ENCODE peak calls at places on chromosome 10, in five cellular contexts. Y is suprapubic skin; M is hepatocyte; J is CD8-positive, alpha-beta T cell; X is effector memory CD4-positive, alpha-beta T cell. I is an unnamed sample.

GRCh38 chr10:17836917-17837316 is 27.8 kb downstream of the MRC1 start:
- DNase-seq in M (peak; percentile 71), X (no peak), Y (no peak), J (no peak), I (peak; percentile 18)

GRCh38 chr10:72564596-72564995 is 61.3 kb downstream of the MICU1 start:
- DNase-seq in X (no peak), Y (no peak), J (no peak), M (no peak), I (no peak)

GRCh38 chr10:24324651-24325050 is 115.7 kb downstream of the KIAA1217 start:
- DNase-seq in J (no peak), X (no peak), M (no peak), Y (no peak), I (no peak)

GRCh38 chr10:32068569-32068968 is 12.3 kb upstream of the KIF5B start:
- DNase-seq in M (no peak), J (no peak), X (no peak), Y (no peak), I (no peak)

GRCh38 chr10:4982764-4983226 is 19.6 kb downstream of the AKR1C1 start:
- DNase-seq in J (no peak), Y (no peak), M (peak; percentile 32), X (no peak), I (no peak)

GRCh38 chr10:60795465-60796202 is 17.4 kb downstream of the CDK1 start:
- DNase-seq in J (no peak), Y (no peak), X (no peak), M (no peak), I (no peak)

GRCh38 chr10:126062132-126063032 is 166.0 kb downstream of the FANK1 start:
- DNase-seq in J (no peak), M (peak; percentile 68), X (no peak), Y (peak; percentile 95), I (peak; percentile 88)

GRCh38 chr10:4867520-4868356 is 41.7 kb downstream of the AKR1E2 start:
- DNase-seq in Y (no peak), J (no peak), M (peak; percentile 37), X (no peak), I (no peak)

GRCh38 chr10:101001225-101002035 is 1.8 kb downstream of the LZTS2 start:
- DNase-seq in X (no peak), M (peak; percentile 86), J (no peak), Y (peak; percentile 93), I (peak; percentile 91)

GRCh38 chr10:100999742-101000601 is at the start of gene LZTS2:
- DNase-seq in Y (no peak), J (no peak), X (no peak), M (peak; percentile 64), I (no peak)

GRCh38 chr10:101003639-101004206 is 4.1 kb downstream of the LZTS2 start:
- DNase-seq in J (no peak), X (no peak), M (no peak), Y (no peak), I (no peak)

GRCh38 chr10:101000602-101000991 is 989 bp downstream of the LZTS2 start:
- DNase-seq in X (no peak), M (no peak), Y (no peak), J (no peak), I (no peak)

DNA sequence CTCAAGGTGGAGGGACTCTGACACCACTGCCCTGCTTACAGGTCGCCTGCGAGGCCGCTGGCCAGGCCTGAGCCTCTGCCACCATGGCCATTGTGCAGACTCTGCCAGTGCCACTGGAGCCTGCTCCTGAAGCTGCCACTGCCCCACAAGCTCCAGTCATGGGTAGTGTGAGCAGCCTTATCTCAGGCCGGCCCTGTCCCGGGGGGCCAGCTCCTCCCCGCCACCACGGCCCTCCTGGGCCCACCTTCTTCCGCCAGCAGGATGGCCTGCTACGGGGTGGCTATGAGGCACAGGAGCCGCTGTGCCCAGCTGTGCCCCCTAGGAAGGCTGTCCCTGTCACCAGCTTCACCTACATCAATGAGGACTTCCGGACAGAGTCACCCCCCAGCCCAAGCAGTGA is 2.8 kb downstream of the LZTS2 start:
- DNase-seq in Y (no peak), X (no peak), M (no peak), J (no peak), I (no peak)
- H3K4me1 ChIP-seq in Y (peaks cover 49% of the 10 kb centered on the region), X (peaks cover 19% of the 10 kb centered on the region), M (peaks cover 19% of the 10 kb centered on the region), J (peaks cover 19% of the 10 kb centered on the region), I (peaks cover 95% of the 10 kb centered on the region)

GRCh38 chr10:124562425-124563060 is 100.9 kb downstream of the LHPP start:
- DNase-seq in M (no peak), Y (no peak), J (no peak), X (no peak), I (no peak)

GRCh38 chr10:124563320-124563719 is 101.7 kb downstream of the LHPP start:
- DNase-seq in X (no peak), Y (no peak), J (no peak), M (no peak), I (no peak)

GRCh38 chr10:124560377-124560776 is 98.8 kb downstream of the LHPP start:
- DNase-seq in J (no peak), X (no peak), M (peak; percentile 67), Y (peak; percentile 53), I (peak; percentile 65)

GRCh38 chr10:124559372-124560132 is 97.9 kb downstream of the LHPP start:
- DNase-seq in X (no peak), Y (peak; percentile 50), J (no peak), M (no peak), I (no peak)

DNA sequence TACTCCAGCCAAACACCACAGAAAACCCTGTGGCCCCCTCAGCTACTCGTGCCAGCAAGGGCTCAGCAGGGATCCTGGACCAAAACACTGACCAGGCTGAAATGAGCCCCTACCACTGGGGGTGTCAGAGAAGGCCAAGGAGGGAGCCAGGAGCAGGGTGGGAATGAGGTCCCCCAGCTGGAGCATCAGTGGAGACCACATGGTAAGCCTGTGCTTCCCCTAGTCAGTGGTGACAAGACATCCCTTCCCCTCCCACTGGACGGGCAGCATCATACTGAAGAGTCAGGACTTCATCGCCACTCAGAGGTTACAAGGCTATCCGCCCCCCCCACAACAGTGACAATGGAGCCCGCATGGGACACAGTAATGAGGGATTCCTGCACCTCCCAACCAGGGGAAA is 99.6 kb downstream of the LHPP start:
- DNase-seq in X (no peak), Y (peak; percentile 37), M (no peak), J (no peak), I (no peak)
- H3K27me3 ChIP-seq in X (no peaks in the 10 kb centered on the region), Y (no peaks in the 10 kb centered on the region), M (no peaks in the 10 kb centered on the region), J (no peaks in the 10 kb centered on the region), I (no peaks in the 10 kb centered on the region)

GRCh38 chr10:101840741-101841453 is 2.7 kb downstream of the KCNIP2 start:
- DNase-seq in X (peak; percentile 63), Y (peak; percentile 78), M (peak; percentile 91), J (peak; percentile 66), I (peak; percentile 78)
- H3K4me1 ChIP-seq in X (peaks cover 34% of the 10 kb centered on the region), Y (peaks cover 33% of the 10 kb centered on the region), M (peaks cover 18% of the 10 kb centered on the region), J (peaks cover 38% of the 10 kb centered on the region), I (peaks cover 87% of the 10 kb centered on the region)

GRCh38 chr10:70973275-70973674 is 84.9 kb upstream of the PCBD1 start:
- DNase-seq in X (no peak), Y (no peak), M (no peak), J (no peak), I (no peak)

GRCh38 chr10:70974351-70974901 is 86.1 kb upstream of the PCBD1 start:
- DNase-seq in J (no peak), X (no peak), Y (no peak), M (peak; percentile 20), I (no peak)

GRCh38 chr10:70967591-70968588 is 79.5 kb upstream of the PCBD1 start:
- DNase-seq in J (no peak), Y (no peak), X (no peak), M (no peak), I (no peak)

GRCh38 chr10:70969188-70969587 is 80.8 kb upstream of the PCBD1 start:
- DNase-seq in X (no peak), Y (no peak), M (no peak), J (no peak), I (no peak)

GRCh38 chr10:70970830-70971229 is 82.5 kb upstream of the PCBD1 start:
- DNase-seq in Y (no peak), M (no peak), J (no peak), X (no peak), I (no peak)
- H3K27me3 ChIP-seq in Y (peaks cover 2% of the 10 kb centered on the region), M (no peaks in the 10 kb centered on the region), J (no peaks in the 10 kb centered on the region), X (no peaks in the 10 kb centered on the region), I (peaks cover 6% of the 10 kb centered on the region)

DNA sequence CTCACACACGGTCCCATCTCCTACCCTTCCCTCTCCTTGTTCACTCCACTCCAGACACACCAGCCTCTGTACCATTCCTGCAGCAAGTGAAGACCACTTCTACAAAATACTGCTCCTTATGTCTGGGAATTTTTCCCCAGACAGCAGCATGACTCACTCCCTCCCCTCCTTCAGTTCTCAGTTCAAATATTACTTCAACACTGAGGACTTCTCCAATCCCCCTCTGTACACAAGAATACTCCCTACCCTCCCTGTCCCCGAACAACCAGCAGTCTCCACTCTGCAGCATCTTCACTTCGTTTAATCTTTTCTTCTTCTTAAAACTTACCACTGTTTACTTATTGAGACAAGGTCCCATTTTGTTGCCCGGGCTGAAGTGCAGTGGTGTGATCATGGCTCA is 473.9 kb downstream of the GPAM start:
- DNase-seq in Y (no peak), J (no peak), M (no peak), X (no peak), I (no peak)
- H3K4me1 ChIP-seq in Y (no peaks in the 10 kb centered on the region), J (no peaks in the 10 kb centered on the region), M (no peaks in the 10 kb centered on the region), X (no peaks in the 10 kb centered on the region), I (no peaks in the 10 kb centered on the region)

I was measured in left ventricle myocardium inferior.